ENCODE peak calls at places on chromosomes 3 and 15, in nine cellular contexts. One of them, this sample, is unnamed.

GRCh38 chr15:88126695-88127476 is 129.7 kb downstream of the NTRK3 start:
- DNase-seq in endothelial cell: no peak
- DNase-seq in transverse colon: no peak
- DNase-seq in activated CD8-positive, alpha-beta T cell treated with anti-CD3 and anti-CD28 coated beads for 36 hours: no peak
- DNase-seq in mammary epithelial cell: no peak
- DNase-seq in GM13977: no peak
- DNase-seq in foreskin fibroblast: no peak
- DNase-seq in Caco-2: no peak
- DNase-seq in colonic mucosa: no peak
- DNase-seq in this sample: no peak

GRCh38 chr3:13343601-13344000 is 76.5 kb downstream of the NUP210 start:
- DNase-seq in Caco-2: no peak
- DNase-seq in foreskin fibroblast: no peak
- DNase-seq in GM13977: no peak
- DNase-seq in colonic mucosa: no peak
- DNase-seq in mammary epithelial cell: no peak
- DNase-seq in endothelial cell: no peak
- DNase-seq in activated CD8-positive, alpha-beta T cell treated with anti-CD3 and anti-CD28 coated beads for 36 hours: no peak
- DNase-seq in transverse colon: no peak
- DNase-seq in this sample: no peak

GRCh38 chr15:60830479-60830878 is 351.5 kb upstream of the ICE2 start:
- DNase-seq in activated CD8-positive, alpha-beta T cell treated with anti-CD3 and anti-CD28 coated beads for 36 hours: no peak
- DNase-seq in Caco-2: no peak
- DNase-seq in colonic mucosa: no peak
- DNase-seq in endothelial cell: no peak
- DNase-seq in GM13977: no peak
- DNase-seq in mammary epithelial cell: no peak
- DNase-seq in foreskin fibroblast: peak; percentile 77
- DNase-seq in transverse colon: no peak
- DNase-seq in this sample: no peak

GRCh38 chr3:176931991-176932390 is 265.3 kb downstream of the TBL1XR1 start:
- DNase-seq in endothelial cell: no peak
- DNase-seq in foreskin fibroblast: no peak
- DNase-seq in colonic mucosa: no peak
- DNase-seq in activated CD8-positive, alpha-beta T cell treated with anti-CD3 and anti-CD28 coated beads for 36 hours: no peak
- DNase-seq in mammary epithelial cell: no peak
- DNase-seq in GM13977: no peak
- DNase-seq in Caco-2: no peak
- DNase-seq in transverse colon: no peak
- DNase-seq in this sample: no peak

GRCh38 chr3:159273608-159274007 is 471.8 kb downstream of the MFSD1 start:
- DNase-seq in Caco-2: peak; percentile 68
- DNase-seq in endothelial cell: peak; percentile 78
- DNase-seq in mammary epithelial cell: peak; percentile 41
- DNase-seq in activated CD8-positive, alpha-beta T cell treated with anti-CD3 and anti-CD28 coated beads for 36 hours: peak; percentile 21
- DNase-seq in foreskin fibroblast: peak; percentile 64
- DNase-seq in colonic mucosa: peak; percentile 21
- DNase-seq in transverse colon: no peak
- DNase-seq in GM13977: no peak
- DNase-seq in this sample: no peak

GRCh38 chr3:194279701-194280360 is 71.3 kb downstream of the CPN2 start:
- DNase-seq in endothelial cell: no peak
- DNase-seq in foreskin fibroblast: no peak
- DNase-seq in mammary epithelial cell: no peak
- DNase-seq in transverse colon: peak; percentile 3
- DNase-seq in GM13977: no peak
- DNase-seq in Caco-2: no peak
- DNase-seq in activated CD8-positive, alpha-beta T cell treated with anti-CD3 and anti-CD28 coated beads for 36 hours: no peak
- DNase-seq in colonic mucosa: no peak
- DNase-seq in this sample: no peak

GRCh38 chr3:11944052-11944673 is 60.0 kb upstream of the SYN2 start:
- DNase-seq in endothelial cell: peak; percentile 31
- DNase-seq in transverse colon: peak; percentile 11
- DNase-seq in GM13977: no peak
- DNase-seq in mammary epithelial cell: peak; percentile 30
- DNase-seq in foreskin fibroblast: peak; percentile 53
- DNase-seq in colonic mucosa: peak; percentile 26
- DNase-seq in Caco-2: peak; percentile 35
- DNase-seq in activated CD8-positive, alpha-beta T cell treated with anti-CD3 and anti-CD28 coated beads for 36 hours: no peak
- DNase-seq in this sample: no peak

GRCh38 chr3:188262913-188263683 is 109.1 kb downstream of the LPP start:
- DNase-seq in transverse colon: no peak
- DNase-seq in GM13977: no peak
- DNase-seq in colonic mucosa: no peak
- DNase-seq in mammary epithelial cell: no peak
- DNase-seq in activated CD8-positive, alpha-beta T cell treated with anti-CD3 and anti-CD28 coated beads for 36 hours: no peak
- DNase-seq in endothelial cell: no peak
- DNase-seq in foreskin fibroblast: peak; percentile 91
- DNase-seq in Caco-2: no peak
- DNase-seq in this sample: no peak

GRCh38 chr3:56207913-56208312 is 260.4 kb downstream of the ERC2 start:
- DNase-seq in mammary epithelial cell: no peak
- DNase-seq in transverse colon: no peak
- DNase-seq in activated CD8-positive, alpha-beta T cell treated with anti-CD3 and anti-CD28 coated beads for 36 hours: no peak
- DNase-seq in foreskin fibroblast: peak; percentile 58
- DNase-seq in Caco-2: no peak
- DNase-seq in GM13977: no peak
- DNase-seq in endothelial cell: no peak
- DNase-seq in colonic mucosa: no peak
- DNase-seq in this sample: no peak

GRCh38 chr3:127214990-127215389 is 22.1 kb downstream of the PRR23E start:
- DNase-seq in Caco-2: no peak
- DNase-seq in mammary epithelial cell: no peak
- DNase-seq in endothelial cell: no peak
- DNase-seq in foreskin fibroblast: no peak
- DNase-seq in colonic mucosa: no peak
- DNase-seq in transverse colon: no peak
- DNase-seq in GM13977: no peak
- DNase-seq in activated CD8-positive, alpha-beta T cell treated with anti-CD3 and anti-CD28 coated beads for 36 hours: no peak
- DNase-seq in this sample: no peak

GRCh38 chr3:55690161-55690560 is 203.1 kb upstream of the WNT5A start:
- DNase-seq in Caco-2: no peak
- DNase-seq in transverse colon: no peak
- DNase-seq in mammary epithelial cell: no peak
- DNase-seq in colonic mucosa: no peak
- DNase-seq in foreskin fibroblast: no peak
- DNase-seq in activated CD8-positive, alpha-beta T cell treated with anti-CD3 and anti-CD28 coated beads for 36 hours: no peak
- DNase-seq in endothelial cell: no peak
- DNase-seq in GM13977: no peak
- DNase-seq in this sample: no peak

GRCh38 chr15:62742409-62743171 is 300.0 kb upstream of the TPM1 start:
- DNase-seq in mammary epithelial cell: peak; percentile 70
- DNase-seq in colonic mucosa: peak; percentile 51
- DNase-seq in activated CD8-positive, alpha-beta T cell treated with anti-CD3 and anti-CD28 coated beads for 36 hours: peak; percentile 55
- DNase-seq in GM13977: peak; percentile 63
- DNase-seq in endothelial cell: peak; percentile 38
- DNase-seq in foreskin fibroblast: peak; percentile 97
- DNase-seq in transverse colon: peak; percentile 45
- DNase-seq in Caco-2: peak; percentile 53
- DNase-seq in this sample: no peak

GRCh38 chr15:71634820-71635219 is 175.5 kb upstream of the NR2E3 start:
- DNase-seq in foreskin fibroblast: peak; percentile 79
- DNase-seq in endothelial cell: no peak
- DNase-seq in colonic mucosa: no peak
- DNase-seq in mammary epithelial cell: no peak
- DNase-seq in transverse colon: no peak
- DNase-seq in Caco-2: no peak
- DNase-seq in activated CD8-positive, alpha-beta T cell treated with anti-CD3 and anti-CD28 coated beads for 36 hours: no peak
- DNase-seq in GM13977: no peak
- DNase-seq in this sample: no peak
- TF ChIP-seq CTCF in foreskin fibroblast: no peak
- TF ChIP-seq CTCF in endothelial cell: no peak
- TF ChIP-seq CTCF in colonic mucosa: no peak
- TF ChIP-seq CTCF in mammary epithelial cell: no peak
- TF ChIP-seq CTCF in transverse colon: no peak
- TF ChIP-seq CTCF in Caco-2: no peak
- TF ChIP-seq CTCF in activated CD8-positive, alpha-beta T cell treated with anti-CD3 and anti-CD28 coated beads for 36 hours: no peak
- TF ChIP-seq CTCF in GM13977: no peak
- TF ChIP-seq CTCF in this sample: no peak

GRCh38 chr3:47664519-47664918 is 85.9 kb upstream of the CSPG5 start:
- DNase-seq in endothelial cell: no peak
- DNase-seq in colonic mucosa: no peak
- DNase-seq in GM13977: no peak
- DNase-seq in Caco-2: peak; percentile 19
- DNase-seq in activated CD8-positive, alpha-beta T cell treated with anti-CD3 and anti-CD28 coated beads for 36 hours: no peak
- DNase-seq in transverse colon: no peak
- DNase-seq in mammary epithelial cell: no peak
- DNase-seq in foreskin fibroblast: no peak
- DNase-seq in this sample: no peak
- TF ChIP-seq CTCF in endothelial cell: no peak
- TF ChIP-seq CTCF in colonic mucosa: no peak
- TF ChIP-seq CTCF in GM13977: peak; percentile 18
- TF ChIP-seq CTCF in Caco-2: no peak
- TF ChIP-seq CTCF in activated CD8-positive, alpha-beta T cell treated with anti-CD3 and anti-CD28 coated beads for 36 hours: no peak
- TF ChIP-seq CTCF in transverse colon: no peak
- TF ChIP-seq CTCF in mammary epithelial cell: peak; percentile 9
- TF ChIP-seq CTCF in foreskin fibroblast: peak; percentile 32
- TF ChIP-seq CTCF in this sample: peak; percentile 24

GRCh38 chr3:64222501-64222900 is 2.8 kb downstream of the PRICKLE2 start:
- DNase-seq in mammary epithelial cell: no peak
- DNase-seq in transverse colon: no peak
- DNase-seq in GM13977: no peak
- DNase-seq in colonic mucosa: no peak
- DNase-seq in endothelial cell: no peak
- DNase-seq in foreskin fibroblast: no peak
- DNase-seq in Caco-2: no peak
- DNase-seq in activated CD8-positive, alpha-beta T cell treated with anti-CD3 and anti-CD28 coated beads for 36 hours: no peak
- DNase-seq in this sample: no peak

GRCh38 chr3:64225695-64226499 is 631 bp upstream of the PRICKLE2 start:
- DNase-seq in transverse colon: no peak
- DNase-seq in activated CD8-positive, alpha-beta T cell treated with anti-CD3 and anti-CD28 coated beads for 36 hours: no peak
- DNase-seq in endothelial cell: no peak
- DNase-seq in mammary epithelial cell: peak; percentile 25
- DNase-seq in colonic mucosa: no peak
- DNase-seq in Caco-2: no peak
- DNase-seq in GM13977: no peak
- DNase-seq in foreskin fibroblast: peak; percentile 47
- DNase-seq in this sample: no peak

GRCh38 chr3:64221564-64222257 is 3.6 kb downstream of the PRICKLE2 start:
- DNase-seq in transverse colon: no peak
- DNase-seq in colonic mucosa: no peak
- DNase-seq in endothelial cell: no peak
- DNase-seq in Caco-2: no peak
- DNase-seq in activated CD8-positive, alpha-beta T cell treated with anti-CD3 and anti-CD28 coated beads for 36 hours: no peak
- DNase-seq in GM13977: no peak
- DNase-seq in mammary epithelial cell: no peak
- DNase-seq in foreskin fibroblast: no peak
- DNase-seq in this sample: no peak

GRCh38 chr3:64224826-64225606 is at the start of gene PRICKLE2:
- DNase-seq in colonic mucosa: peak; percentile 61
- DNase-seq in GM13977: peak; percentile 14
- DNase-seq in foreskin fibroblast: peak; percentile 96
- DNase-seq in mammary epithelial cell: peak; percentile 81
- DNase-seq in transverse colon: peak; percentile 57
- DNase-seq in activated CD8-positive, alpha-beta T cell treated with anti-CD3 and anti-CD28 coated beads for 36 hours: peak; percentile 8
- DNase-seq in endothelial cell: peak; percentile 38
- DNase-seq in Caco-2: no peak
- DNase-seq in this sample: no peak

DNA sequence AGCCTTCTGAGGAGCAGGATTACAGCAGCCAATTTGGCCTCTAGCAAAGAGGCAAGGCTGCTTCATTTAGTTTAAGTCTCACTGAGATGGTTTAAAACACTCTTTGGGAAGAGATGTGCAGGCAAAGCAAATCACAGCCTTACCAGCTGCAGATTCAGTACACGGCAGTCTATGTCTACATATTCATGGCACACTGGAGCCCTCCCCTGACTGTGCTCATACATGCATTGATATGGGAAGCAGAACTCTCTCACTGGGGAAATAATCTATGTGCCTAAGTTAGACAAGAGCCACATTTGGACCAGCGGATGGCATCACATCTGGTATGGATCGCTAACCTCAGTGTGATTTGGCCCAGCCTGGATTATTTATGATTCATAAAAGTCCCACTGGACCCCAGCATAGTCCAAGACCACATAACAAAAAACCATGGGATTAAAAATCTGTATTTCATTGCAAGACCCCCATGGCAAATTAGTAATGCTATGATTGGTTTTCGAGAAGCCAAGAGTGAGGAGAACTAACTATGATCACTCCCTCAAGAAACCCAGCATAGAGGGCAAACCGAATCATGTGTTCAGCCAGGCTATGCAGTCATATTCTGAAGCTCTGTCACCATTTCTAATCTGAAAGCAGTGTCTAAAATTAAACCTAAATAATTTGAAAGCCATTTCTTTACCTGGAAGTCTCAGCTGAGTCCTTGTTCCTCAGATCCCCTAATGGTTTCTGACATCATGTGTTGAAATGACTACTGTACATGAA is 1.3 kb downstream of the PRICKLE2 start:
- DNase-seq in GM13977: no peak
- DNase-seq in activated CD8-positive, alpha-beta T cell treated with anti-CD3 and anti-CD28 coated beads for 36 hours: no peak
- DNase-seq in endothelial cell: no peak
- DNase-seq in Caco-2: no peak
- DNase-seq in foreskin fibroblast: peak; percentile 81
- DNase-seq in colonic mucosa: no peak
- DNase-seq in mammary epithelial cell: no peak
- DNase-seq in transverse colon: no peak
- DNase-seq in this sample: no peak
- TF ChIP-seq CTCF in GM13977: no peak
- TF ChIP-seq CTCF in activated CD8-positive, alpha-beta T cell treated with anti-CD3 and anti-CD28 coated beads for 36 hours: no peak
- TF ChIP-seq CTCF in endothelial cell: no peak
- TF ChIP-seq CTCF in Caco-2: no peak
- TF ChIP-seq CTCF in foreskin fibroblast: peak; percentile 25
- TF ChIP-seq CTCF in colonic mucosa: no peak
- TF ChIP-seq CTCF in mammary epithelial cell: no peak
- TF ChIP-seq CTCF in transverse colon: no peak
- TF ChIP-seq CTCF in this sample: peak; percentile 38

GRCh38 chr15:69660658-69661405 is 208.2 kb downstream of the RPLP1 start:
- DNase-seq in colonic mucosa: no peak
- DNase-seq in transverse colon: no peak
- DNase-seq in mammary epithelial cell: no peak
- DNase-seq in GM13977: no peak
- DNase-seq in foreskin fibroblast: no peak
- DNase-seq in endothelial cell: no peak
- DNase-seq in activated CD8-positive, alpha-beta T cell treated with anti-CD3 and anti-CD28 coated beads for 36 hours: no peak
- DNase-seq in Caco-2: no peak
- DNase-seq in this sample: no peak

GRCh38 chr15:69661446-69661845 is 208.8 kb downstream of the RPLP1 start:
- DNase-seq in endothelial cell: no peak
- DNase-seq in foreskin fibroblast: no peak
- DNase-seq in activated CD8-positive, alpha-beta T cell treated with anti-CD3 and anti-CD28 coated beads for 36 hours: no peak
- DNase-seq in mammary epithelial cell: no peak
- DNase-seq in GM13977: no peak
- DNase-seq in transverse colon: no peak
- DNase-seq in Caco-2: no peak
- DNase-seq in colonic mucosa: no peak
- DNase-seq in this sample: no peak

GRCh38 chr15:69659454-69660050 is 206.9 kb downstream of the RPLP1 start:
- DNase-seq in transverse colon: no peak
- DNase-seq in Caco-2: no peak
- DNase-seq in foreskin fibroblast: no peak
- DNase-seq in endothelial cell: no peak
- DNase-seq in GM13977: no peak
- DNase-seq in colonic mucosa: no peak
- DNase-seq in mammary epithelial cell: no peak
- DNase-seq in activated CD8-positive, alpha-beta T cell treated with anti-CD3 and anti-CD28 coated beads for 36 hours: no peak
- DNase-seq in this sample: no peak

GRCh38 chr15:69658401-69658945 is 205.9 kb downstream of the RPLP1 start:
- DNase-seq in activated CD8-positive, alpha-beta T cell treated with anti-CD3 and anti-CD28 coated beads for 36 hours: no peak
- DNase-seq in endothelial cell: no peak
- DNase-seq in Caco-2: no peak
- DNase-seq in mammary epithelial cell: no peak
- DNase-seq in transverse colon: no peak
- DNase-seq in foreskin fibroblast: no peak
- DNase-seq in colonic mucosa: no peak
- DNase-seq in GM13977: no peak
- DNase-seq in this sample: no peak

GRCh38 chr15:69660114-69660513 is 207.5 kb downstream of the RPLP1 start:
- DNase-seq in foreskin fibroblast: no peak
- DNase-seq in Caco-2: no peak
- DNase-seq in colonic mucosa: no peak
- DNase-seq in endothelial cell: no peak
- DNase-seq in mammary epithelial cell: no peak
- DNase-seq in transverse colon: no peak
- DNase-seq in GM13977: no peak
- DNase-seq in activated CD8-positive, alpha-beta T cell treated with anti-CD3 and anti-CD28 coated beads for 36 hours: no peak
- DNase-seq in this sample: no peak
- TF ChIP-seq CTCF in foreskin fibroblast: no peak
- TF ChIP-seq CTCF in Caco-2: no peak
- TF ChIP-seq CTCF in colonic mucosa: no peak
- TF ChIP-seq CTCF in endothelial cell: no peak
- TF ChIP-seq CTCF in mammary epithelial cell: no peak
- TF ChIP-seq CTCF in transverse colon: no peak
- TF ChIP-seq CTCF in GM13977: no peak
- TF ChIP-seq CTCF in activated CD8-positive, alpha-beta T cell treated with anti-CD3 and anti-CD28 coated beads for 36 hours: no peak
- TF ChIP-seq CTCF in this sample: no peak

This sample was measured in D721Med.